ENCODE peak calls at places on chromosomes 2 and 18, in eight cellular contexts. A, L, D, M, Q, W, B and R are unnamed samples.

GRCh38 chr2:12704378-12704777 is 12.4 kb upstream of the TRIB2 start:
- DNase-seq in D (no peak), L (no peak), A (no peak), W (no peak), M (no peak), B (no peak), Q (no peak), R (no peak)

GRCh38 chr2:234290196-234290595 is 206.7 kb downstream of the ARL4C start:
- DNase-seq in B (no peak), D (no peak), L (no peak), W (no peak), Q (no peak), M (no peak), A (no peak), R (no peak)

GRCh38 chr2:231228223-231228622 is 29.8 kb downstream of the ARMC9 start:
- DNase-seq in W (no peak), B (no peak), A (no peak), M (no peak), D (no peak), L (no peak), Q (no peak), R (no peak)

GRCh38 chr2:172281648-172282576 is 145.5 kb upstream of the ITGA6 start:
- DNase-seq in W (no peak), B (no peak), M (no peak), D (no peak), A (peak; percentile 88), L (no peak), Q (no peak), R (no peak)

GRCh38 chr2:27628767-27629709 is at the start of the genes CCDC121 and GPN1:
- DNase-seq in A (peak; percentile 96), L (peak; percentile 90), Q (peak; percentile 84), M (peak; percentile 92), B (peak; percentile 97), D (peak; percentile 83), W (peak; percentile 83), R (peak; percentile 78)

GRCh38 chr18:62767321-62767720 is 52.0 kb downstream of the PHLPP1 start:
- DNase-seq in B (no peak), W (no peak), A (peak; percentile 40), M (no peak), Q (no peak), D (no peak), L (no peak), R (no peak)

GRCh38 chr2:54469484-54470053 is 13.4 kb downstream of the SPTBN1 start:
- DNase-seq in A (no peak), M (no peak), W (no peak), Q (no peak), D (no peak), L (no peak), B (no peak), R (no peak)

GRCh38 chr2:218831378-218831990 is at the start of gene PRKAG3:
- DNase-seq in Q (no peak), M (no peak), L (no peak), W (peak; percentile 46), A (no peak), B (no peak), D (no peak), R (no peak)

GRCh38 chr18:56975276-56975675 is 171.6 kb upstream of the BOD1L2 start:
- DNase-seq in Q (no peak), W (no peak), M (no peak), L (no peak), B (no peak), A (no peak), D (no peak), R (no peak)

GRCh38 chr18:46678785-46679404 is 21.9 kb upstream of the LOXHD1 start:
- DNase-seq in B (no peak), Q (no peak), L (no peak), W (no peak), M (no peak), A (no peak), D (no peak), R (no peak)

GRCh38 chr18:48592540-48592939 is 53.7 kb downstream of the CTIF start:
- DNase-seq in W (no peak), M (no peak), A (no peak), L (no peak), D (no peak), B (no peak), Q (no peak), R (no peak)

GRCh38 chr2:160322320-160322719 is 122.2 kb upstream of the ITGB6 start:
- DNase-seq in Q (no peak), B (no peak), L (no peak), A (no peak), M (no peak), D (no peak), W (no peak), R (no peak)

GRCh38 chr2:75787532-75788132 is 76.9 kb upstream of the GCFC2 start:
- DNase-seq in L (no peak), M (no peak), Q (no peak), A (peak; percentile 5), D (no peak), B (no peak), W (no peak), R (no peak)

GRCh38 chr2:120830096-120830830 is 94.6 kb downstream of the GLI2 start:
- DNase-seq in L (no peak), A (no peak), W (no peak), M (no peak), Q (no peak), D (no peak), B (no peak), R (no peak)

GRCh38 chr2:240566203-240567136 is 1.8 kb upstream of the RNPEPL1 start:
- DNase-seq in Q (peak; percentile 97), W (peak; percentile 95), B (peak; percentile 96), L (peak; percentile 90), M (peak; percentile 97), D (peak; percentile 86), A (peak; percentile 69), R (peak; percentile 83)

GRCh38 chr18:2988041-2988794 is 24.7 kb downstream of the LPIN2 start:
- DNase-seq in M (no peak), L (no peak), A (no peak), D (no peak), W (no peak), Q (no peak), B (no peak), R (no peak)

GRCh38 chr18:7919565-7919964 is 352.4 kb downstream of the PTPRM start:
- DNase-seq in L (no peak), M (no peak), D (no peak), A (no peak), W (no peak), Q (no peak), B (no peak), R (no peak)

GRCh38 chr2:19120941-19121750 is 237.3 kb downstream of the OSR1 start:
- DNase-seq in A (peak; percentile 87), B (no peak), L (no peak), Q (no peak), W (peak; percentile 26), M (no peak), D (no peak), R (no peak)

GRCh38 chr2:199431748-199432213 is 26.0 kb downstream of the SATB2 start:
- DNase-seq in B (no peak), A (peak; percentile 52), Q (no peak), D (peak; percentile 42), M (no peak), L (no peak), W (no peak), R (no peak)

GRCh38 chr18:58941426-58942099 is 76.9 kb downstream of the ZNF532 start:
- DNase-seq in D (no peak), L (no peak), B (no peak), A (no peak), W (no peak), Q (no peak), M (no peak), R (no peak)

GRCh38 chr2:95268208-95269035 is 5.8 kb upstream of the PROM2 start:
- DNase-seq in Q (no peak), W (no peak), D (peak; percentile 6), B (no peak), L (no peak), A (no peak), M (peak; percentile 9), R (no peak)

GRCh38 chr2:32516567-32516966 is 111.3 kb upstream of the TTC27 start:
- DNase-seq in M (no peak), W (no peak), A (no peak), B (no peak), L (no peak), D (no peak), Q (no peak), R (no peak)

GRCh38 chr2:189421644-189422043 is 19.6 kb upstream of the WDR75 start:
- DNase-seq in L (no peak), A (peak; percentile 88), B (no peak), D (no peak), Q (no peak), M (no peak), W (no peak), R (no peak)
- TF ChIP-seq CTCF in L (no peak), A (peak; percentile 57), B (no peak), D (no peak), Q (no peak), M (no peak), W (no peak), R (no peak)

DNA sequence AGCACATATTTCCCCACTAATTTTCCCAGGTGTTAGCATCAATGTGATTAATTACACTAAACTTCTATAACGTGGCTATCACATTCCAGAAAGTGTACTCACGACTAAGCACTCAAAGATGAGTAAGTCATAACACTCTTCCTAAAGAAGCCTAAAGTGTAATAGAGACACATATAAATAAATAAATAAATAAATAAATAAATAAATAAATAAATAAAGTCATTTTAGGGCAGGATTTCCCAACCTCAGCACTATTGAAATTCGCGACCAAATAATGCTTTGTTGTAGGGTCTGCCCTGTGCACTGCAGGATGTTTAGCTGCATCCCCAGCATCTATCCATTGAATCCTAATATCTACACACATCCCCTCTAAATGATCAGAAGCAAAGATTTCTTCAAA is 390.9 kb downstream of the CDH7 start:
- DNase-seq in M (no peak), D (no peak), L (no peak), A (no peak), W (no peak), Q (no peak), B (no peak), R (no peak)
- TF ChIP-seq CTCF in M (no peak), D (no peak), L (no peak), A (no peak), W (no peak), Q (no peak), B (no peak), R (no peak)

GRCh38 chr2:118177318-118177717 is 89.0 kb downstream of the INSIG2 start:
- DNase-seq in A (no peak), B (no peak), W (no peak), M (no peak), Q (no peak), L (no peak), D (no peak), R (no peak)

GRCh38 chr2:118176601-118177000 is 88.3 kb downstream of the INSIG2 start:
- DNase-seq in M (no peak), W (no peak), L (no peak), D (no peak), A (no peak), B (no peak), Q (no peak), R (no peak)

GRCh38 chr2:118179445-118179844 is 91.2 kb downstream of the INSIG2 start:
- DNase-seq in W (no peak), D (no peak), B (no peak), A (no peak), L (no peak), M (no peak), Q (no peak), R (no peak)

GRCh38 chr2:118177932-118178331 is 89.7 kb downstream of the INSIG2 start:
- DNase-seq in W (no peak), L (no peak), M (no peak), Q (no peak), A (no peak), B (no peak), D (no peak), R (no peak)
- TF ChIP-seq CTCF in W (no peak), L (no peak), M (no peak), Q (no peak), A (no peak), B (no peak), D (no peak), R (no peak)

GRCh38 chr2:173580869-173581268 is 226.2 kb downstream of the CDCA7 start:
- DNase-seq in D (no peak), M (no peak), B (no peak), Q (no peak), A (no peak), W (no peak), L (no peak), R (no peak)
- TF ChIP-seq CTCF in D (no peak), M (no peak), B (no peak), Q (no peak), A (no peak), W (no peak), L (no peak), R (no peak)